ENCODE peak calls at places on chromosomes 12 and 14, in five cellular contexts. Z, S, D, E and A are unnamed samples.

GRCh38 chr12:82517027-82517426 is 158.7 kb downstream of the METTL25 start:
- DNase-seq in Z (peak; percentile 34), D (no peak), E (no peak), S (no peak), A (no peak)

GRCh38 chr12:118494776-118495175 is 118.4 kb downstream of the SUDS3 start:
- DNase-seq in Z (no peak), S (no peak), E (no peak), D (no peak), A (no peak)

GRCh38 chr12:115155665-115156645 is 472.0 kb upstream of the TBX3 start:
- DNase-seq in S (no peak), Z (no peak), D (no peak), E (no peak), A (no peak)

GRCh38 chr12:49662998-49663843 is 39.9 kb downstream of the PRPF40B start:
- DNase-seq in D (peak; percentile 71), E (no peak), Z (no peak), S (peak; percentile 63), A (no peak)

GRCh38 chr14:23938823-23939222 is 14.7 kb upstream of the DHRS4 start:
- DNase-seq in E (no peak), D (no peak), S (no peak), Z (no peak), A (no peak)

GRCh38 chr12:93011100-93011499 is 82.0 kb upstream of the EEA1 start:
- DNase-seq in E (no peak), Z (no peak), D (no peak), S (no peak), A (no peak)

GRCh38 chr14:73168274-73168673 is 32.0 kb downstream of the PSEN1 start:
- DNase-seq in S (no peak), D (no peak), E (no peak), Z (no peak), A (no peak)

GRCh38 chr12:111024205-111024794 is 103.9 kb upstream of the MYL2 start:
- DNase-seq in E (peak; percentile 64), D (peak; percentile 49), S (peak; percentile 48), Z (peak; percentile 83), A (peak; percentile 70)

GRCh38 chr14:68688872-68689371 is 103.9 kb downstream of the ZFP36L1 start:
- DNase-seq in S (no peak), D (no peak), Z (no peak), E (no peak), A (peak; percentile 49)

GRCh38 chr12:93366427-93366826 is 11.3 kb upstream of the NUDT4 start:
- DNase-seq in S (no peak), E (no peak), D (no peak), Z (no peak), A (no peak)

GRCh38 chr14:78863143-78863542 is 693.0 kb downstream of the NRXN3 start:
- DNase-seq in D (no peak), Z (no peak), E (no peak), S (no peak), A (peak; percentile 60)

GRCh38 chr12:2641209-2641608 is 153.6 kb upstream of the FKBP4 start:
- DNase-seq in E (no peak), D (no peak), S (peak; percentile 7), Z (peak; percentile 43), A (peak; percentile 20)

GRCh38 chr14:39469094-39469710 is 37.0 kb upstream of the FBXO33 start:
- DNase-seq in S (peak; percentile 26), D (no peak), E (no peak), Z (peak; percentile 61), A (peak; percentile 51)

GRCh38 chr12:62466018-62466595 is 519 bp upstream of the MON2 start:
- DNase-seq in Z (no peak), E (peak; percentile 35), D (no peak), S (peak; percentile 42), A (peak; percentile 12)

GRCh38 chr14:50741571-50741970 is 73.5 kb upstream of the SAV1 start:
- DNase-seq in Z (no peak), S (no peak), E (no peak), D (no peak), A (no peak)

GRCh38 chr12:39902823-39903222 is 203.1 kb downstream of the SLC2A13 start:
- DNase-seq in E (no peak), D (no peak), Z (no peak), S (no peak), A (no peak)

GRCh38 chr12:96890331-96890730 is 16.7 kb upstream of the NEDD1 start:
- DNase-seq in S (no peak), D (no peak), Z (no peak), E (no peak), A (no peak)

GRCh38 chr12:102343361-102344121 is 136.8 kb downstream of the IGF1 start:
- DNase-seq in D (no peak), Z (no peak), S (no peak), E (no peak), A (no peak)

DNA sequence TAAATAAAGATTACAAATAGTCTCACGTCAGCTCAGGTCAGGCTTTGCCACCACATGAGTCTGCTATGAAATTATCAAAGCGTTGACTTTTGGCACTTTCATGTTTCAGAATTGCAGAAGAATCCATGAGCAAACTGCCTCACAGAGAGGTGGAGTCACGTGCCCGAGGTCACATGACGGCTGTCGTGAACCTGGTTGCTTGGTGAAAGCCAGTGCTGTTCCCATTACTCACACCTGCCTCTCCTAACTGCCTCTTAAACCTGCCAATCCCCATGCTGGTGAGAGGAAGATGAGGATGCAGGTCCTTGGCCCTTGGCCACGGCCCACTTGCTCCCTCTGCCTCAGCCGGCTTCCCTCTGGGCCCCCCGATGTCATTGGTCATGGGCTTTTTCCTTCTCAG is 272.7 kb downstream of the BCL11B start:
- DNase-seq in Z (no peak), D (no peak), E (no peak), S (no peak), A (no peak)
- TF ChIP-seq CTCF in Z (no peak), D (no peak), E (no peak), S (no peak), A (no peak)

GRCh38 chr12:109488051-109488665 is 10.7 kb downstream of the UBE3B start:
- DNase-seq in Z (no peak), S (no peak), E (no peak), D (no peak), A (no peak)
- TF ChIP-seq CTCF in Z (no peak), S (no peak), E (no peak), D (no peak), A (no peak)

GRCh38 chr12:19994970-19995369 is 373.4 kb upstream of the PDE3A start:
- DNase-seq in D (no peak), Z (no peak), S (no peak), E (no peak), A (no peak)
- TF ChIP-seq CTCF in D (peak; percentile 50), Z (no peak), S (no peak), E (no peak), A (no peak)

DNA sequence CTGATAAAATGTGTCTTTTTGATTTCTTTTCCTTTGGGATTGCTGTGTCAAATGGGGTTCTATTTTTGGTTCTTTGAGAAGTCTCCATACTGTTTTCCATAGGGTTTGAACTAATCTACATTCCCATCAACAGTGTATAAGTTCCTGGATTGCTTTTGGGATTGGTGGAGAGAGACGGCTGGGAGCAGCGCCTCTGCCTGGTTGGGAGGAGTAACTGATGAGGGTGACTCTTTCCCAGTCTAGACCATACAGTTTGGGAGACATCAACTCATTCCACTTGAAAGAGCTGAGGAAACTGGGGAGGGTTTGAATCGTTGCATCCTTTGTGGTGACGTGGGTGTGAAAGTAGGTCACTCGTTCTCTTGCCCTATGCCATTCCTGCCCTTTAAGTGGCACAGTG is 42.3 kb upstream of the KCNA1 start:
- DNase-seq in S (no peak), D (no peak), E (no peak), Z (no peak), A (no peak)
- TF ChIP-seq CTCF in S (no peak), D (no peak), E (no peak), Z (no peak), A (no peak)

GRCh38 chr14:47040490-47040889 is 388.9 kb upstream of the RPL10L start:
- DNase-seq in D (no peak), E (no peak), S (no peak), Z (no peak), A (no peak)
- TF ChIP-seq CTCF in D (no peak), E (no peak), S (no peak), Z (no peak), A (peak; percentile 52)

GRCh38 chr12:112559784-112560183 is 141.0 kb downstream of the PTPN11 start:
- DNase-seq in Z (no peak), D (no peak), E (no peak), S (no peak), A (no peak)

GRCh38 chr12:112570096-112570495 is 151.3 kb downstream of the PTPN11 start:
- DNase-seq in D (no peak), S (no peak), Z (no peak), E (no peak), A (no peak)

GRCh38 chr12:112564160-112564559 is 145.4 kb downstream of the PTPN11 start:
- DNase-seq in D (no peak), E (no peak), Z (no peak), S (no peak), A (no peak)
- TF ChIP-seq CTCF in D (no peak), E (no peak), Z (peak; percentile 21), S (no peak), A (peak; percentile 40)